ENCODE peak calls at places on chromosomes 3 and 15, in ten cellular contexts. M is effector CD4-positive, alpha-beta T cell; P is activated T-helper 1 cell treated with Interleukin-2 at 50 U/mL for 16 hours; F is HTR-8/SVneo; Y is H7; Z is nucleus accumbens; E is NCI-H1436; S is activated T-cell treated with anti-CD3 and anti-CD28 coated beads for 4 hours; X is mesenteric fat pad; N is stimulated activated CD8-positive, alpha-beta memory T cell treated with anti-CD3 and anti-CD28 coated beads, Interleukin-15, amount 100 ng/mL, for 24 hours. D is an unnamed sample.

GRCh38 chr3:155070932-155071387 is 9.2 kb upstream of the MME start:
- DNase-seq in E (no peak), Y (no peak), M (no peak), P (no peak), X (no peak), N (no peak), Z (no peak), F (peak), S (no peak), D (no peak)

GRCh38 chr15:48962662-48963523 is 826 bp downstream of the SHC4 start:
- DNase-seq in Z (no peak), F (peak), P (no peak), X (no peak), S (no peak), E (no peak), N (no peak), M (no peak), Y (peak), D (no peak)

GRCh38 chr3:56192001-56192400 is 276.3 kb downstream of the ERC2 start:
- DNase-seq in N (no peak), P (no peak), E (no peak), F (no peak), S (no peak), M (no peak), X (no peak), Y (no peak), Z (no peak), D (no peak)

GRCh38 chr15:60407406-60407805 is 9.6 kb upstream of the ANXA2 start:
- DNase-seq in Y (no peak), M (no peak), S (no peak), N (no peak), X (no peak), Z (no peak), E (no peak), P (no peak), F (peak), D (no peak)

GRCh38 chr3:181210275-181210674 is 220.7 kb upstream of the DNAJC19 start:
- DNase-seq in M (no peak), E (peak), N (no peak), X (no peak), F (peak), S (no peak), Y (no peak), P (no peak), Z (no peak), D (no peak)

GRCh38 chr3:70716832-70717231 is 404.4 kb upstream of the MDFIC2 start:
- DNase-seq in M (no peak), Y (no peak), S (no peak), E (no peak), F (peak), N (no peak), P (no peak), X (no peak), Z (no peak), D (no peak)

GRCh38 chr15:27623149-27623548 is 476.0 kb downstream of the OCA2 start:
- DNase-seq in X (no peak), Z (no peak), E (no peak), N (no peak), Y (no peak), P (no peak), F (no peak), S (no peak), M (no peak), D (no peak)

GRCh38 chr3:188720636-188721035 is 451.1 kb upstream of the TPRG1 start:
- DNase-seq in Z (no peak), X (no peak), N (no peak), P (no peak), E (no peak), Y (no peak), F (no peak), S (no peak), M (no peak), D (no peak)

GRCh38 chr3:31877559-31877958 is 103.5 kb downstream of the OSBPL10 start:
- DNase-seq in X (no peak), M (no peak), F (no peak), P (no peak), N (no peak), E (no peak), Z (no peak), Y (no peak), S (no peak), D (no peak)

GRCh38 chr3:10116138-10116460 is 624 bp downstream of the BRK1 start:
- DNase-seq in X (no peak), N (no peak), P (no peak), E (no peak), Y (no peak), F (peak), M (no peak), S (peak), Z (no peak), D (no peak)

GRCh38 chr15:90300988-90301715 is 35.7 kb downstream of the NGRN start:
- DNase-seq in S (peak), Y (peak), N (no peak), X (no peak), M (peak), F (peak), Z (no peak), P (peak), E (peak), D (peak)

GRCh38 chr3:126917232-126917804 is 65.6 kb upstream of the PLXNA1 start:
- DNase-seq in Z (no peak), E (no peak), N (no peak), S (no peak), M (no peak), P (no peak), F (no peak), X (no peak), Y (no peak), D (no peak)

GRCh38 chr3:18501679-18502343 is 76.7 kb upstream of the SATB1 start:
- DNase-seq in Z (no peak), S (no peak), E (no peak), P (no peak), M (no peak), X (no peak), Y (no peak), F (no peak), N (no peak), D (no peak)

GRCh38 chr15:72781621-72782020 is 1.9 kb downstream of the ADPGK start:
- DNase-seq in E (no peak), Z (no peak), N (no peak), M (no peak), X (no peak), Y (no peak), F (no peak), P (no peak), S (no peak), D (no peak)

GRCh38 chr3:127694467-127695215 is 21.9 kb downstream of the ABTB1 start:
- DNase-seq in Z (no peak), M (peak), N (no peak), P (peak), X (no peak), S (peak), Y (peak), F (no peak), E (peak), D (no peak)

GRCh38 chr3:43178891-43179366 is 73.0 kb upstream of the POMGNT2 start:
- DNase-seq in S (no peak), N (no peak), X (no peak), E (no peak), P (no peak), Z (no peak), M (no peak), Y (no peak), F (no peak), D (no peak)

GRCh38 chr3:195031574-195032003 is 239.4 kb downstream of the XXYLT1 start:
- DNase-seq in X (no peak), F (no peak), Z (no peak), E (no peak), S (no peak), N (no peak), Y (no peak), M (no peak), P (no peak), D (no peak)

GRCh38 chr3:64270143-64270542 is 44.9 kb upstream of the PRICKLE2 start:
- DNase-seq in Z (no peak), S (no peak), P (no peak), X (no peak), M (no peak), Y (peak), E (no peak), N (no peak), F (no peak), D (no peak)

GRCh38 chr3:7193271-7193670 is 332.4 kb downstream of the GRM7 start:
- DNase-seq in N (no peak), E (no peak), F (no peak), P (no peak), Z (no peak), M (no peak), Y (no peak), S (no peak), X (no peak), D (no peak)

GRCh38 chr3:176988795-176989194 is 208.5 kb downstream of the TBL1XR1 start:
- DNase-seq in N (no peak), F (no peak), Z (no peak), P (no peak), S (no peak), X (no peak), E (no peak), M (no peak), Y (no peak), D (no peak)

GRCh38 chr3:189530822-189531221 is 100.4 kb upstream of the TP63 start:
- DNase-seq in E (no peak), Y (no peak), X (no peak), P (no peak), F (no peak), Z (no peak), N (no peak), S (no peak), M (no peak), D (no peak)

GRCh38 chr3:164524201-164524600 is 554.1 kb downstream of the SI start:
- DNase-seq in F (no peak), P (no peak), M (no peak), S (no peak), N (no peak), Y (no peak), X (no peak), E (no peak), Z (no peak), D (no peak)

GRCh38 chr3:18758047-18758704 is 333.0 kb upstream of the SATB1 start:
- DNase-seq in P (no peak), E (peak), M (peak), S (peak), Z (no peak), F (no peak), X (no peak), Y (peak), N (no peak), D (no peak)

GRCh38 chr3:108818404-108818803 is 4.2 kb upstream of the TRAT1 start:
- DNase-seq in N (no peak), X (no peak), F (peak), Y (peak), E (peak), Z (no peak), P (peak), S (peak), M (peak), D (no peak)

GRCh38 chr3:53342353-53342752 is 5.0 kb downstream of the DCP1A start:
- DNase-seq in Z (no peak), F (no peak), X (no peak), Y (no peak), P (no peak), S (no peak), N (no peak), E (no peak), M (no peak), D (no peak)

GRCh38 chr15:100707229-100707628 is 104.8 kb downstream of the ASB7 start:
- DNase-seq in F (no peak), S (no peak), Y (no peak), N (no peak), X (peak), Z (no peak), M (no peak), E (no peak), P (no peak), D (no peak)

GRCh38 chr3:22887664-22888291 is 315.3 kb upstream of the UBE2E2 start:
- DNase-seq in X (no peak), Y (peak), E (no peak), P (no peak), N (no peak), F (peak), S (no peak), M (no peak), Z (no peak), D (no peak)

GRCh38 chr3:22315925-22316324 is 564.9 kb upstream of the ZNF385D start:
- DNase-seq in N (no peak), P (no peak), S (no peak), M (no peak), X (no peak), Z (no peak), F (no peak), Y (no peak), E (no peak), D (no peak)

GRCh38 chr15:40843885-40844542 is at the start of gene SPINT1:
- DNase-seq in S (peak), E (no peak), P (peak), M (no peak), N (peak), Y (peak), X (no peak), Z (no peak), F (no peak), D (no peak)

GRCh38 chr3:69500604-69501003 is 114.7 kb upstream of the FRMD4B start:
- DNase-seq in X (no peak), M (no peak), F (no peak), S (no peak), E (no peak), Y (no peak), P (no peak), N (no peak), Z (no peak), D (no peak)

GRCh38 chr3:46864051-46864881 is 1.0 kb upstream of the MYL3 start:
- DNase-seq in X (no peak), Z (no peak), N (no peak), S (no peak), M (no peak), F (no peak), P (no peak), Y (no peak), E (no peak), D (no peak)

D was measured in NCI-H2227 treated with DMSO at 0.1 percent for 48 hours.